ENCODE peak calls at places on chromosome 22, in eight cellular contexts. N is pancreas, P is heart right ventricle, D is PC-3, E is kidney, Q is testis, T is Peyer's patch, I is keratinocyte. R is an unnamed sample.
A peak's percentile ranks its signal among the peaks of the same experiment; 100 is the strongest.

GRCh38 chr22:44671742-44672141 is 30.3 kb upstream of the PRR5 start:
- DNase-seq in I (no peak), T (no peak), N (no peak), Q (no peak), P (no peak), D (no peak), E (no peak), R (no peak)

GRCh38 chr22:25645266-25645665 is 80.8 kb downstream of the GRK3 start:
- DNase-seq in N (no peak), T (no peak), Q (no peak), D (no peak), I (no peak), P (no peak), E (no peak), R (no peak)

GRCh38 chr22:20316217-20316843 is 3.5 kb downstream of the DGCR6L start:
- DNase-seq in Q (peak; percentile 9), N (peak; percentile 47), T (peak; percentile 38), P (no peak), D (no peak), E (peak; percentile 61), I (no peak), R (no peak)

GRCh38 chr22:37351268-37351667 is 69.0 kb downstream of the CYTH4 start:
- DNase-seq in D (no peak), T (no peak), Q (no peak), N (no peak), E (no peak), P (no peak), I (no peak), R (no peak)

GRCh38 chr22:28943501-28943879 is 60.1 kb downstream of the ZNRF3 start:
- DNase-seq in I (no peak), T (no peak), P (no peak), Q (no peak), D (no peak), E (no peak), N (no peak), R (no peak)

GRCh38 chr22:28958611-28959010 is 75.2 kb downstream of the ZNRF3 start:
- DNase-seq in P (no peak), N (no peak), Q (no peak), I (no peak), E (no peak), T (no peak), D (no peak), R (no peak)

GRCh38 chr22:37669586-37669985 is 5.8 kb upstream of the LGALS1 start:
- DNase-seq in P (no peak), E (no peak), T (no peak), I (no peak), Q (no peak), N (no peak), D (no peak), R (no peak)

GRCh38 chr22:28349114-28349513 is 330.5 kb downstream of the TTC28 start:
- DNase-seq in T (no peak), E (no peak), Q (no peak), N (no peak), P (no peak), D (no peak), I (no peak), R (no peak)

GRCh38 chr22:44448271-44448780 is 49.7 kb downstream of the RTL6 start:
- DNase-seq in D (peak; percentile 90), P (peak; percentile 67), E (peak; percentile 81), I (peak; percentile 59), Q (peak; percentile 66), T (peak; percentile 50), N (no peak), R (peak; percentile 77)

GRCh38 chr22:32079110-32080089 is 36.3 kb downstream of the SLC5A1 start:
- DNase-seq in E (no peak), N (no peak), P (no peak), I (peak; percentile 25), T (no peak), Q (peak; percentile 34), D (peak; percentile 77), R (no peak)

GRCh38 chr22:48356731-48357130 is 1470.9 kb downstream of the BRD1 start:
- DNase-seq in E (peak; percentile 54), D (no peak), T (peak; percentile 6), P (no peak), I (no peak), N (no peak), Q (no peak), R (no peak)

GRCh38 chr22:27149886-27150529 is 492.6 kb downstream of the MIAT start:
- DNase-seq in D (no peak), I (no peak), Q (no peak), P (no peak), N (no peak), E (no peak), T (no peak), R (no peak)

GRCh38 chr22:18048441-18048898 is 24.1 kb upstream of the MICAL3 start:
- DNase-seq in Q (peak; percentile 46), D (no peak), P (no peak), N (peak; percentile 32), T (no peak), E (peak; percentile 71), I (no peak), R (no peak)

GRCh38 chr22:33921576-33922181 is 1.4 kb upstream of the LARGE1 start:
- DNase-seq in Q (peak; percentile 79), I (no peak), D (no peak), E (peak; percentile 91), P (peak; percentile 62), T (peak; percentile 73), N (peak; percentile 79), R (peak; percentile 63)

GRCh38 chr22:31241936-31242335 is 29.8 kb downstream of the LIMK2 start:
- DNase-seq in Q (no peak), P (no peak), T (no peak), I (no peak), E (no peak), N (no peak), D (no peak), R (no peak)

GRCh38 chr22:31496735-31497146 is 405 bp downstream of the SFI1 start:
- DNase-seq in I (no peak), N (peak; percentile 63), D (no peak), P (peak; percentile 23), T (no peak), E (peak; percentile 82), Q (peak; percentile 36), R (peak; percentile 33)

GRCh38 chr22:17057959-17058814 is 26.6 kb upstream of the IL17RA start:
- DNase-seq in Q (peak; percentile 80), P (peak; percentile 65), D (peak; percentile 71), E (no peak), T (no peak), N (peak; percentile 67), I (no peak), R (peak; percentile 40)

GRCh38 chr22:28801845-28802594 is 1.7 kb upstream of the XBP1 start:
- DNase-seq in Q (peak; percentile 32), E (peak; percentile 44), I (no peak), P (peak; percentile 13), T (no peak), N (no peak), D (no peak), R (no peak)

GRCh38 chr22:36369922-36370781 is 17.6 kb downstream of the MYH9 start:
- DNase-seq in D (no peak), I (no peak), P (peak; percentile 55), N (no peak), Q (peak; percentile 44), E (no peak), T (peak; percentile 79), R (peak; percentile 34)

GRCh38 chr22:28917747-28918543 is 34.6 kb downstream of the ZNRF3 start:
- DNase-seq in D (no peak), T (peak; percentile 54), N (peak; percentile 65), P (peak; percentile 34), Q (no peak), E (no peak), I (no peak), R (no peak)

GRCh38 chr22:48305726-48306235 is 1521.9 kb downstream of the BRD1 start:
- DNase-seq in Q (no peak), N (no peak), D (no peak), E (peak; percentile 60), P (no peak), T (no peak), I (no peak), R (no peak)

GRCh38 chr22:49935561-49935960 is 17.1 kb downstream of the CRELD2 start:
- DNase-seq in T (no peak), E (peak; percentile 90), D (no peak), I (no peak), Q (no peak), N (no peak), P (no peak), R (peak; percentile 62)
- H3K4me3 ChIP-seq in T (peak overlapping the region; percentile 69), E (no peak overlapping the region), D (no peak overlapping the region), I (no peak overlapping the region), Q (peak overlapping the region; percentile 52), N (no peak overlapping the region), P (peak overlapping the region; percentile 52), R (peak overlapping the region; percentile 73)

DNA sequence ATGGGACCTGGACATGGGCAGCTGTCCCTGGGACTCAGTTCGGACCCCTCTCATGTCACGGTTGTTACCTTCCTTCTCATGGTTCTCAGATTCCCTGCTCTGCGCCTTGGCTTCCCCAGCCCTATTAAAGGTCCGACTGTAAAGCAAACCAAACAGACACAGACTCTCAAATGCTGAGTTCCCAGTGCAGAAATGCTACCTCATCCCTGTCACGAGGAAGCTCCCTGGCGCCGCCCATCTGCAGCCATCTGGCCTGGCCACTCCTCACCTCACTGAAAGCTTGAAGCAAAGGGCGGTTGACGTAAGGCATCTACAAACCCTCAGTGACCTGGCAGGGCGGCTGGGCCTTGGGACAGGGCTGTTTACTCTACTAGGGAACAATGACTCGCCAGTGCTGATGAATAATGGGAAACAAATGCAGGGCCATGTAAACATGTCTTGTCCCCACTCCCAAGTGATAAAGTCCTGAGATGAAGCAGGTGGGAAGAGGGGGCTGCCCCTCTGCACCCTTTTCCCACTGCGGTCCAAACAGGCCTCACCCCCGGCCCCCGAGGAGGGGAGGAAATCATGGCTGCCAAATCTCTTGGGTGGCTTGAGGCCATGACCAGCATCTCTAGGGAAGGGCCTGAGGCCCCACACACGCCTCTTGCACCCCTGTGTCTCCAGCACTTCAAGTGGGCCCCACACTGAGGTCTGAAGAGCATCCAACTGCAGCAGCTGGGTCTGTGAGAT is 49.3 kb downstream of the SCUBE1 start:
- DNase-seq in Q (no peak), D (peak; percentile 29), E (no peak), P (no peak), T (peak; percentile 82), N (no peak), I (no peak), R (peak; percentile 64)
- TF ChIP-seq CTCF in Q (no peak), D (no peak), E (no peak), P (no peak), T (no peak), N (no peak), I (no peak), R (no peak)

GRCh38 chr22:46618104-46618647 is 2.0 kb upstream of the GRAMD4 start:
- DNase-seq in I (no peak), N (peak; percentile 55), P (no peak), T (no peak), Q (no peak), D (no peak), E (no peak), R (no peak)
- H3K27ac ChIP-seq in I (no peak overlapping the region), N (no peak overlapping the region), P (peak overlapping the region; percentile 87), T (no peak overlapping the region), Q (no peak overlapping the region), D (no peak overlapping the region), E (no peak overlapping the region), R (no peak overlapping the region)

DNA sequence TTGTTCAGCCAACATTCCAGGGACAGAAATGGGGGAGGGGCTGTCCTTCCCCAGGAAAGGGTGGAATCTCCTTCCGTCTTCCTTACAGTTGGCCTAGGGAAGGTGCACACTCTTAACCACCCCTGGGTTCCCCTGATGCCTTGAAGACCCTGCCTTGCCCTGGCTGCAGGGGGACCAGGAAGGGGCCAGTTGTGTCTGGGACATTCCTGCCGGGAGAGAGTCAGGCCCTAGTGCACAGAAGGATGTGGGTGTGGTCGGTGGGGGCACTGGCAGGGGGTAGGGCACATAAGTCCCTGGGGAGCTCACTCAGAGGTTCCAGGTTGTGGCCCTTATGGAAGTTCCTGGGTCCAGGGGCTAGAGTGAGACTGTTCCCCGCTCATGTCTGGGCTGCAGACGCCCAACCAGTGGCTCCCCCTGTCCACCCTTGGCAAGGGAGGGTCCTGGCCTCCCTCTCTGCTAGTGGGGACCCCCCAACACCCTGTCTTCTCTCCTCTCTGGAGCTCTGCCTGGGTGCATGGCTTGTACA is 2.1 kb upstream of the APOBEC3A start:
- DNase-seq in N (no peak), E (peak; percentile 50), Q (no peak), I (no peak), T (peak; percentile 28), D (no peak), P (no peak), R (no peak)
- H3K4me3 ChIP-seq in N (no peak overlapping the region), E (no peak overlapping the region), Q (no peak overlapping the region), I (no peak overlapping the region), T (no peak overlapping the region), D (no peak overlapping the region), P (no peak overlapping the region), R (no peak overlapping the region)